ENCODE peak calls at places on chromosomes 7 and 10, in four cellular contexts. R is K562, H is uterus, O is Peyer's patch. B is an unnamed sample.

GRCh38 chr7:32335107-32335506 is 155.1 kb downstream of the LSM5 start:
- DNase-seq in O (no peak), R (no peak), H (no peak), B (no peak)

GRCh38 chr10:69732147-69732825 is 69.4 kb upstream of the COL13A1 start:
- DNase-seq in O (no peak), R (no peak), H (no peak), B (no peak)

GRCh38 chr7:14905764-14906163 is 3.2 kb upstream of the DGKB start:
- DNase-seq in O (no peak), H (no peak), R (no peak), B (no peak)

GRCh38 chr10:20443094-20443493 is 454.0 kb downstream of the NEBL start:
- DNase-seq in R (no peak), H (no peak), O (no peak), B (no peak)

GRCh38 chr7:40282858-40283257 is 148.1 kb downstream of the SUGCT start:
- DNase-seq in R (no peak), O (no peak), H (no peak), B (no peak)

GRCh38 chr7:134649231-134649775 is 2.6 kb downstream of the BPGM start:
- DNase-seq in R (no peak), O (no peak), H (no peak), B (no peak)

GRCh38 chr7:151789380-151789947 is 87.5 kb downstream of the PRKAG2 start:
- DNase-seq in R (no peak), O (peak; percentile 15), H (no peak), B (peak; percentile 37)

GRCh38 chr7:24283900-24284698 is at the start of gene NPY:
- DNase-seq in H (no peak), R (no peak), O (no peak), B (peak; percentile 78)

GRCh38 chr10:47027812-47028260 is 116.6 kb downstream of the PTPN20 start:
- DNase-seq in R (no peak), O (peak; percentile 30), H (no peak), B (peak; percentile 59)

GRCh38 chr10:29392376-29393021 is 103.6 kb downstream of the LYZL1 start:
- DNase-seq in O (no peak), H (peak; percentile 38), R (peak; percentile 59), B (no peak)

GRCh38 chr10:117224881-117225280 is 16.0 kb upstream of the SLC18A2 start:
- DNase-seq in H (no peak), R (no peak), O (no peak), B (no peak)

GRCh38 chr10:23035569-23035968 is 59.8 kb upstream of the MSRB2 start:
- DNase-seq in R (peak; percentile 15), H (no peak), O (no peak), B (no peak)

GRCh38 chr7:93298671-93299070 is 66.5 kb downstream of the VPS50 start:
- DNase-seq in H (no peak), O (no peak), R (no peak), B (no peak)

GRCh38 chr7:78130443-78131200 is 332.0 kb downstream of the PHTF2 start:
- DNase-seq in O (no peak), H (no peak), R (no peak), B (no peak)

GRCh38 chr7:82501256-82501815 is 57.8 kb upstream of the CACNA2D1 start:
- DNase-seq in H (no peak), O (no peak), R (no peak), B (no peak)

GRCh38 chr10:62270020-62270419 is 1.4 kb upstream of the RTKN2 start:
- DNase-seq in O (no peak), R (no peak), H (no peak), B (no peak)

GRCh38 chr10:43140414-43140813 is 2.2 kb downstream of the CSGALNACT2 start:
- DNase-seq in H (no peak), O (no peak), R (no peak), B (no peak)
- TF ChIP-seq POLR2A in H (no peak), O (no peak), R (no peak), B (no peak)

DNA sequence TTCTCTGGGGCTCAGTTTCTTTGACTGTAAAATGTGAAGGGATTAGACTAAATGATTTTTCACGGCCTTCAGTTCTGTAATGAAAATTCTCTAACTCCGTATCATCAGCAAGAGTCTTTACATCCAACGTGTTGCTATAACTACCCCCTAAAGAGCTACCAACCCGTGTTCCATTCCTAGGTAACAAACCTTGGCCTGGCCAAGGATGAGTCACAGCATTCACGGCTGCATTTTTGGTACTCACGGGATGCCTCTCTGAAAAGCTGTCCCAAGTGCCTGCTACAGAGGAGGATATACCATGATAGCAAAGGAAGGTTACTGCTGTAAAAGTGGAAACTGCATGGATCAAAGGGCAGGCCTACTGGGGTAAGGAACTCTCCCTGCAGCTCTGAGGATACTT is 5.9 kb downstream of the LRRC4 start:
- DNase-seq in H (no peak), R (no peak), O (no peak), B (no peak)
- H3K4me1 ChIP-seq in H (peaks cover 5% of the 10 kb centered on the region), R (peaks cover 3% of the 10 kb centered on the region), O (peaks cover 2% of the 10 kb centered on the region), B (peaks cover 16% of the 10 kb centered on the region)

GRCh38 chr7:6691103-6691502 is 15.6 kb downstream of the ZNF12 start:
- DNase-seq in R (no peak), H (no peak), O (no peak), B (no peak)
- H3K9me3 ChIP-seq in R (peaks cover 77% of the 10 kb centered on the region), H (peaks cover 13% of the 10 kb centered on the region), O (no peaks in the 10 kb centered on the region), B (peaks cover 100% of the 10 kb centered on the region)

DNA sequence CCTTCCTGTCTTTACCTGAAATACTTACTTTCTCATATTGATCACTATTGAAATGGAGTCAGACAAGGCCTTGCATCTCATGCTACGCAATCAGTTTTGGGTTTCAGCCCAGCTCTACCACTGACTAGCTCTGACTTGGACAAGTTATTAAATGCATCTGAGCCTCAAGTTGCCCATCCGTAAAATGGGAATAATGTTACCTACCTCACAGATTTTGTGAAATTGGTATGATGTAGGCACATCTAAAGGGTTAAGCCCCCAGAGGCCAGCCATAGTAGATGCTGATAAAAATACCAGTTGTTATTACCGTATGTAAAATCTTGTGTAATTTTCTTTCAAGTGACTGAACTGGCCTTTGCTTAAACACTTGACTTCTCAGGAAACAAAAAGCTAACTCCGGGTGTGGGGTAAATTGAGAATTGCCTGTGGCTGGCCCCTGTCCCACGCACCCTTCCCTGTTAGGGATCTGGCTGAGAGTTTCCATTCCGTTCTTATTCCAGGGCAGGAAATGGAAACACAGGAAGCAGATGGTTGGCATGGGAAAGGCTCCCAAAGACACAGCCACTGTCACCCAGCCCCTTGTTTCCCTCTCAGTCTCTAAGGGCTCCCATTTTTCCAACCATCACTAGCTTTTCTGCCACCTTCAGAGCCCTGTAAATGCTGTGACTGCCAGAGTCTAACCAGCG is 7.6 kb downstream of the DUSP5 start:
- DNase-seq in R (no peak), H (no peak), O (no peak), B (no peak)
- TF ChIP-seq POLR2A in R (no peak), H (no peak), O (no peak), B (no peak)

DNA sequence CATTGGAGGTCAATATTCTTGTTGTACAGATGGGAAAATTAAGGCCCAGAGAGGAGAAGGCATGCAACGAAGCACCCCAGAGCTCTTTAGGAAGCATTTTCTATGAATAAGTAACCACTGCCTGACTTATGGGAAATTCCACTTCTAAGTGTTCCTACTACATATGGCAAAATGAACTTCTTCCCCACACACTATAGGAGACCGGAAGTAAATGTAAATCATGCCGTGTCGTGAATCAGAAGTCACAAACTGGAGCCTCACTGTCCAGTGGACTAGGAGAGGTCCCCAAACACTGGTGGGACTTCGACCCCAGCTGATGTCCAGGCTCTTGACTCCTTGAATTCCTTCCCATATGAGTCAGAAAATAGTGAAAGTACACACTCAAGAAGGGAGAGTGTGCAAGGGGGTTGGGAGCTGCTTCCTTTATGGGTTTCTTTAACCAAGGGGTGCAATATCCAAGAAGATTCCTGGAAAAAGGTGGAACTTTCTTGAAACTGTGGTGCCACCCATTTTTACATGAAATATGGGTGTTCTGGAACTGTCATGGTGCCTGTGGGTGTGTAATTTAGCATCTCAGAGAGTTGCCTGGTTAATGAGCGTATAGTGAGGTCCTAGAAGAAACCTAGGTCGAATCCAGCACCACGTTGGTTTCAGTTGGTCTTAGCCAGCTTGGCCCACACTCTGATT is 6.7 kb downstream of the RASSF4 start:
- DNase-seq in H (peak; percentile 9), O (no peak), R (no peak), B (peak; percentile 49)
- H3K4me1 ChIP-seq in H (no peaks in the 10 kb centered on the region), O (peaks cover 25% of the 10 kb centered on the region), R (peaks cover 5% of the 10 kb centered on the region), B (peaks cover 44% of the 10 kb centered on the region)

GRCh38 chr10:38118072-38118807 is 24.1 kb downstream of the ZNF37A start:
- DNase-seq in O (no peak), H (no peak), R (no peak), B (no peak)
- H3K9me3 ChIP-seq in O (no peaks in the 10 kb centered on the region), H (peaks cover 11% of the 10 kb centered on the region), R (peaks cover 50% of the 10 kb centered on the region), B (peaks cover 100% of the 10 kb centered on the region)

GRCh38 chr7:48084727-48085432 is 4.2 kb upstream of the UPP1 start:
- DNase-seq in H (peak; percentile 86), O (no peak), R (peak; percentile 53), B (peak; percentile 75)
- TF ChIP-seq POLR2A in H (peak; percentile 48), O (peak; percentile 23), R (no peak), B (no peak)

GRCh38 chr7:1989049-1989860 is 243.5 kb downstream of the MAD1L1 start:
- DNase-seq in H (no peak), R (no peak), O (no peak), B (no peak)
- H3K4me1 ChIP-seq in H (no peaks in the 10 kb centered on the region), R (peaks cover 41% of the 10 kb centered on the region), O (no peaks in the 10 kb centered on the region), B (no peaks in the 10 kb centered on the region)

DNA sequence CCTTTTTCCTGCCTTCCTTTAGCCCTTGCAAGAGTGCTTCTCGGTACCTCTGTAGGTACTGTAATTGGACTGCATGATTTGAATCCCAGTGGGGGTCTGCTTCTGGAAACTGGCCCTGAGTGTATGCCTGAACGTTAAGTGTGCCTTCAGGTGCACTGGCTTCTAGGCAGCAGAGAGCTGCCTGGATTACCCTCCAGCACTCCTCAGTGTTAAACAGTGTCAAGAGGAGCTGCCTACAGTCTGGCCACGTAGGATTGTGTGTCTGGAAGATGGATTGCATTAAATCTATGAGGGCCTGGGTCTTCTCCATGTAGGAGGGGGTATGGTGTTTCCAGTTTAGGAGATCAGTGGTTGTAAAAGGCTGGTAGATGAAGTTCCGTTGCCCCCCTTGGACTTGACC is 103.7 kb downstream of the TRIM24 start:
- DNase-seq in R (no peak), H (no peak), O (no peak), B (no peak)
- H3K9me3 ChIP-seq in R (peaks cover 18% of the 10 kb centered on the region), H (no peaks in the 10 kb centered on the region), O (no peaks in the 10 kb centered on the region), B (peaks cover 83% of the 10 kb centered on the region)